ENCODE peak calls at places on chromosome 9, in four cellular contexts. J is K562, Q is HepG2, Z is GM12878. F is an unnamed sample.

GRCh38 chr9:96612966-96613589 is 6.6 kb downstream of the CDC14B start:
- DNase-seq in J (no peak), Q (no peak), Z (no peak), F (no peak)

GRCh38 chr9:8627944-8628679 is 828.5 kb upstream of the DMAC1 start:
- DNase-seq in J (no peak), Q (no peak), Z (no peak), F (no peak)

GRCh38 chr9:326667-327066 is 112.0 kb downstream of the DOCK8 start:
- DNase-seq in J (no peak), Q (no peak), Z (no peak), F (no peak)

GRCh38 chr9:4887556-4887955 is 94.8 kb downstream of the RCL1 start:
- DNase-seq in J (no peak), Q (no peak), Z (no peak), F (no peak)

GRCh38 chr9:91060520-91061343 is 259.1 kb downstream of the SYK start:
- DNase-seq in J (no peak), Q (peak; percentile 94), Z (no peak), F (no peak)

GRCh38 chr9:131406567-131407436 is 12.9 kb downstream of the PRRC2B start:
- DNase-seq in J (peak; percentile 9), Q (no peak), Z (no peak), F (no peak)

GRCh38 chr9:752201-752600 is 89.3 kb upstream of the DMRT1 start:
- DNase-seq in J (no peak), Q (no peak), Z (no peak), F (no peak)

GRCh38 chr9:35026671-35027070 is 37.1 kb downstream of the DNAJB5 start:
- DNase-seq in J (no peak), Q (no peak), Z (no peak), F (no peak)

GRCh38 chr9:34437006-34437925 is 21.1 kb downstream of the FAM219A start:
- DNase-seq in J (peak; percentile 26), Q (peak; percentile 68), Z (peak; percentile 40), F (peak; percentile 65)

GRCh38 chr9:97985058-97985861 is 2.1 kb downstream of the ANP32B start:
- DNase-seq in J (no peak), Q (no peak), Z (peak; percentile 9), F (peak; percentile 26)

GRCh38 chr9:621199-621860 is 220.2 kb upstream of the DMRT1 start:
- DNase-seq in J (no peak), Q (no peak), Z (no peak), F (no peak)

GRCh38 chr9:126376311-126376902 is 49.8 kb downstream of the MVB12B start:
- DNase-seq in J (no peak), Q (peak; percentile 90), Z (no peak), F (no peak)

GRCh38 chr9:75169623-75170022 is 81.3 kb downstream of the OSTF1 start:
- DNase-seq in J (no peak), Q (no peak), Z (no peak), F (no peak)

GRCh38 chr9:16046713-16047112 is 493.9 kb downstream of the CCDC171 start:
- DNase-seq in J (no peak), Q (no peak), Z (no peak), F (no peak)

GRCh38 chr9:137987244-137988030 is 109.9 kb downstream of the CACNA1B start:
- DNase-seq in J (no peak), Q (no peak), Z (no peak), F (no peak)

GRCh38 chr9:112326194-112326593 is 7.2 kb downstream of the PTBP3 start:
- DNase-seq in J (no peak), Q (no peak), Z (no peak), F (no peak)

GRCh38 chr9:15206949-15207696 is 99.9 kb downstream of the TTC39B start:
- DNase-seq in J (no peak), Q (no peak), Z (no peak), F (no peak)

GRCh38 chr9:129476821-129477611 is 143.9 kb downstream of the C9orf50 start:
- DNase-seq in J (peak; percentile 62), Q (peak; percentile 61), Z (no peak), F (no peak)

GRCh38 chr9:22005700-22006605 is 3.2 kb downstream of the CDKN2B start:
- DNase-seq in J (no peak), Q (no peak), Z (no peak), F (no peak)

GRCh38 chr9:131697097-131697496 is 42.8 kb downstream of the RAPGEF1 start:
- DNase-seq in J (no peak), Q (no peak), Z (no peak), F (no peak)

GRCh38 chr9:128341435-128341849 is 1.1 kb downstream of the SLC27A4 start:
- DNase-seq in J (peak; percentile 85), Q (peak; percentile 68), Z (no peak), F (peak; percentile 80)

GRCh38 chr9:69444021-69444420 is 119.0 kb downstream of the ENTREP1 start:
- DNase-seq in J (no peak), Q (no peak), Z (no peak), F (no peak)

GRCh38 chr9:10000669-10001068 is 612.1 kb downstream of the PTPRD start:
- DNase-seq in J (no peak), Q (no peak), Z (no peak), F (no peak)

GRCh38 chr9:70442328-70442848 is 27.9 kb upstream of the KLF9 start:
- DNase-seq in J (no peak), Q (no peak), Z (no peak), F (no peak)

GRCh38 chr9:131674425-131675421 is 65.2 kb downstream of the RAPGEF1 start:
- DNase-seq in J (no peak), Q (no peak), Z (no peak), F (no peak)

GRCh38 chr9:35538361-35539234 is 48.7 kb downstream of the RUSC2 start:
- DNase-seq in J (no peak), Q (no peak), Z (no peak), F (no peak)

GRCh38 chr9:69582544-69583297 is 89.5 kb downstream of the APBA1 start:
- DNase-seq in J (no peak), Q (no peak), Z (no peak), F (no peak)

GRCh38 chr9:6944896-6945295 is 187.1 kb downstream of the KDM4C start:
- DNase-seq in J (no peak), Q (no peak), Z (no peak), F (no peak)

GRCh38 chr9:96556701-96557461 is 62.8 kb downstream of the CDC14B start:
- DNase-seq in J (no peak), Q (no peak), Z (no peak), F (no peak)

GRCh38 chr9:131588396-131588795 is 43.1 kb downstream of the PRRT1B start:
- DNase-seq in J (no peak), Q (no peak), Z (no peak), F (no peak)

GRCh38 chr9:128919409-128919808 is 1.4 kb upstream of the PHYHD1 start:
- DNase-seq in J (no peak), Q (peak; percentile 50), Z (no peak), F (no peak)

GRCh38 chr9:38371495-38371894 is 21.0 kb upstream of the ALDH1B1 start:
- DNase-seq in J (peak; percentile 52), Q (peak; percentile 76), Z (peak; percentile 23), F (no peak)

GRCh38 chr9:110287289-110287680 is 31.0 kb upstream of the TXN start:
- DNase-seq in J (no peak), Q (no peak), Z (no peak), F (no peak)

GRCh38 chr9:77714077-77714549 is 66.0 kb upstream of the GNA14 start:
- DNase-seq in J (no peak), Q (no peak), Z (no peak), F (no peak)

GRCh38 chr9:77710965-77711657 is 63.0 kb upstream of the GNA14 start:
- DNase-seq in J (no peak), Q (no peak), Z (no peak), F (no peak)

GRCh38 chr9:77708416-77708815 is 60.3 kb upstream of the GNA14 start:
- DNase-seq in J (no peak), Q (no peak), Z (no peak), F (no peak)

GRCh38 chr9:77710276-77710675 is 62.2 kb upstream of the GNA14 start:
- DNase-seq in J (no peak), Q (no peak), Z (no peak), F (no peak)

DNA sequence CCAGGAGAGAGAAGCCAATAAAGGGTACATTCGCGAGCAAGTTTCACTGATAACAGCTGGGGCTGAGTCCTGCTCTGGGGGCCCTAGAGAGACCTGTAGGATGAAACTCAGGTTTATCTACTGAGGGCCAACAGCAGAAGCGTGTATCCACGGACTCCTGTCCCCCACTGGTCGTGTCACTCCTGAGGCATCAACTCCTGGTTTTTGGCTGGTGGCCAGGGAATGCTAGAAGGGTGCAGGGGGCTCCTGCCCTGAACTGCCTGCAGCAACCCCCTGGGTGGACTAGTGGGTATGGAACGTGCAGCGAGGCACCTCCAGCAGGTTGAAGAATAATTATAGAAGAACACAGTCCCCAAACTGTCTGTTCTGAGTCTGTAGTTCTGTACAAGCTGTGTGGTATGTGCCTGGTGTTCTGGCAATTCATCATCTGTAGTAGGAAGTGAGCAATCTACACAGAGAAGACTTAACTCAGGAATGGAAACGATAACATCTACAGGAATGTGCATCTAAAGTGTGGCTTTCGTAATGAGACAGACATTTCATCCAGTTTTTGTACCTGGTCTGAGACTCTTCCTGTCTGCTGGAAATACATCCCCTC is 64.5 kb upstream of the GNA14 start:
- DNase-seq in J (no peak), Q (peak; percentile 20), Z (no peak), F (no peak)
- TF ChIP-seq FOXK2 in J (no peak), Q (no peak), Z (no peak), F (no peak)

GRCh38 chr9:3508078-3508431 is 17.7 kb downstream of the RFX3 start:
- DNase-seq in J (no peak), Q (no peak), Z (no peak), F (no peak)

GRCh38 chr9:3509926-3510325 is 15.9 kb downstream of the RFX3 start:
- DNase-seq in J (no peak), Q (no peak), Z (no peak), F (no peak)

GRCh38 chr9:3507395-3508077 is 18.3 kb downstream of the RFX3 start:
- DNase-seq in J (no peak), Q (no peak), Z (no peak), F (no peak)

GRCh38 chr9:3510796-3511195 is 15.0 kb downstream of the RFX3 start:
- DNase-seq in J (no peak), Q (no peak), Z (no peak), F (no peak)

GRCh38 chr9:3508531-3509374 is 17.0 kb downstream of the RFX3 start:
- DNase-seq in J (no peak), Q (no peak), Z (no peak), F (peak; percentile 6)
- TF ChIP-seq FOXM1 in J (no peak), Q (no peak), Z (no peak), F (no peak)

DNA sequence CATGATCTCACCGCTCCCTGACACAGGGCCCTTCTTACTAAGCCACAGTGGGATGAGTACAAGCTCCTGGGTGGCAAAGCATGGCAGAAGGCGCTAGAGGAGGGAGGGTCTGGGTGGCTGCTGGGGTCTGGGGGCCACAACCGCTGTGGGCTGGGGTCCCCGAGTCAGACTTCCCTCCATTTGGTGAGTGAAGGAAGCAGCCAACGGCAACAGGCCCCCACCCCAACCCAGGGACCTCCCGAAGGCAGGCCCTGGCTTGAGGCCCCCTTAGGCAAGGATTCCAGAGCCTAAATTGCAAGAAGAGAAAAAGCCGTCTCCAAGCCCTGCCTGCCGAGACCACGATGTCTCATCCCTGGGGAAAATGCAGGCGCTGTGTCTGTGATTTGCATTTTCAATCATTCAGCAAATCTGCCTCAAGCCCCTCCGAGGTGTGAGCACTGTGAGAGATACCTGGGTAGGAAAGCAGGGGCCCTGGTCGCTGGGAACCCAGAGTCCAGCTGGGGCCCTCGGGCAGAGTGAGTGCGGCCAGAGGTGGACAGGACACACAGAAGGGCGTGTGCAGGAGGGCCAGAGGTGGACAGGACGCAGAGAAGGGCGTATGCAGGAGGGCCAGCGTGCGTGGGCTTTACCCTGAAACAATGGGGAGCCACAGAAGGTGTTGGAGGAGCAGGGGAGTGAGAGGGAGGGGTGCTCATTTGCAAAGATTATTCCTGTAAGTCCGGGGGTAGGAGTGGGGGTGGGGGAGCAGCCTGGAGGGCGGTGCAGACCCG is 135.7 kb downstream of the OLFM1 start:
- DNase-seq in J (no peak), Q (no peak), Z (no peak), F (no peak)
- TF ChIP-seq FOXK2 in J (no peak), Q (no peak), Z (no peak), F (no peak)

GRCh38 chr9:114244570-114244969 is 78.3 kb upstream of the ORM1 start:
- DNase-seq in J (no peak), Q (no peak), Z (no peak), F (no peak)
- TF ChIP-seq FOXM1 in J (no peak), Q (no peak), Z (no peak), F (no peak)